ENCODE peak calls at places on chromosomes 1 and 21, in six cellular contexts. S is fibroblast of the aortic adventitia, P is heart left ventricle, Y is DND-41, H is lower leg skin, X is AG04450. E is an unnamed sample.
A peak's percentile ranks its signal among the peaks of the same experiment; 100 is the strongest.

GRCh38 chr1:210841926-210842625 is 291.9 kb downstream of the KCNH1 start:
- DNase-seq in P (no peak), S (no peak), Y (no peak), X (no peak), H (no peak), E (no peak)

GRCh38 chr1:33322109-33322508 is 1.2 kb upstream of the A3GALT2 start:
- DNase-seq in X (no peak), S (no peak), P (no peak), H (no peak), Y (no peak), E (no peak)

GRCh38 chr21:31132574-31133242 is 94.4 kb upstream of the KRTAP19-8 start:
- DNase-seq in Y (peak; percentile 85), S (no peak), P (no peak), X (no peak), H (no peak), E (no peak)

GRCh38 chr21:39593522-39593921 is 19.2 kb upstream of the B3GALT5 start:
- DNase-seq in X (no peak), H (no peak), Y (no peak), P (no peak), S (no peak), E (no peak)

GRCh38 chr1:179269071-179269470 is 24.5 kb upstream of the SOAT1 start:
- DNase-seq in P (no peak), H (no peak), X (no peak), S (no peak), Y (no peak), E (no peak)

GRCh38 chr1:147600119-147601111 is 59.1 kb downstream of the BCL9 start:
- DNase-seq in Y (no peak), S (peak; percentile 28), X (no peak), P (no peak), H (no peak), E (no peak)

GRCh38 chr1:240235521-240236288 is 144.0 kb downstream of the FMN2 start:
- DNase-seq in S (peak; percentile 46), H (no peak), X (no peak), P (no peak), Y (no peak), E (no peak)

GRCh38 chr1:28428012-28428411 is 58.5 kb downstream of the PHACTR4 start:
- DNase-seq in H (no peak), Y (no peak), X (no peak), P (no peak), S (no peak), E (no peak)

GRCh38 chr1:39450956-39451601 is 40.4 kb upstream of the BMP8A start:
- DNase-seq in Y (no peak), S (peak; percentile 38), X (peak; percentile 52), H (no peak), P (no peak), E (no peak)

GRCh38 chr1:80668370-80668769 is 1132.4 kb upstream of the ADGRL2 start:
- DNase-seq in X (no peak), P (no peak), H (no peak), S (no peak), Y (no peak), E (no peak)

GRCh38 chr1:75310067-75310466 is 175.9 kb downstream of the LHX8 start:
- DNase-seq in P (no peak), H (no peak), X (no peak), S (peak; percentile 43), Y (no peak), E (peak; percentile 1)

GRCh38 chr1:115507256-115507589 is 134.5 kb upstream of the VANGL1 start:
- DNase-seq in P (no peak), H (no peak), S (peak; percentile 69), X (no peak), Y (peak; percentile 4), E (peak; percentile 14)

GRCh38 chr1:93000751-93001175 is 39.5 kb upstream of the DIPK1A start:
- DNase-seq in H (no peak), P (no peak), S (no peak), Y (no peak), X (no peak), E (no peak)

GRCh38 chr1:150992626-150993025 is 10.5 kb downstream of the ANXA9 start:
- DNase-seq in P (no peak), S (no peak), Y (no peak), H (no peak), X (no peak), E (no peak)

GRCh38 chr1:215992620-215993019 is 425.5 kb downstream of the KCTD3 start:
- DNase-seq in X (no peak), H (no peak), P (no peak), Y (no peak), S (peak; percentile 28), E (peak; percentile 22)

GRCh38 chr21:46503922-46504539 is 45.3 kb downstream of the DIP2A start:
- DNase-seq in Y (no peak), S (no peak), P (no peak), H (no peak), X (no peak), E (no peak)

GRCh38 chr1:39154553-39155361 is 49.7 kb upstream of the MACF1 start:
- DNase-seq in H (peak; percentile 87), P (peak; percentile 40), X (peak; percentile 71), S (peak; percentile 96), Y (no peak), E (no peak)

GRCh38 chr1:221961532-221962292 is 219.8 kb upstream of the DUSP10 start:
- DNase-seq in H (no peak), Y (peak; percentile 74), S (peak; percentile 44), X (no peak), P (no peak), E (peak; percentile 74)

GRCh38 chr21:8990326-8991087 is 1530.9 kb upstream of the TPTE start:
- DNase-seq in H (peak; percentile 70), X (no peak), P (no peak), Y (no peak), S (no peak), E (peak; percentile 78)

GRCh38 chr1:195717651-195718050 is 890.6 kb downstream of the KCNT2 start:
- DNase-seq in S (peak; percentile 24), X (no peak), H (no peak), Y (no peak), P (no peak), E (no peak)

GRCh38 chr1:10555635-10556429 is 81.1 kb downstream of the PEX14 start:
- DNase-seq in H (no peak), X (no peak), P (no peak), S (no peak), Y (no peak), E (no peak)

GRCh38 chr1:91693542-91693941 is 192.4 kb downstream of the TGFBR3 start:
- DNase-seq in P (peak; percentile 83), X (no peak), H (no peak), Y (no peak), S (peak; percentile 86), E (no peak)

GRCh38 chr1:108828074-108828961 is 28.6 kb downstream of the AKNAD1 start:
- DNase-seq in Y (peak; percentile 77), X (no peak), S (peak; percentile 87), P (peak; percentile 85), H (peak; percentile 96), E (peak; percentile 74)

GRCh38 chr1:153310526-153310925 is 2.2 kb downstream of the PGLYRP3 start:
- DNase-seq in P (no peak), S (no peak), Y (no peak), X (no peak), H (no peak), E (no peak)

GRCh38 chr1:242349636-242350035 is 174.9 kb downstream of the PLD5 start:
- DNase-seq in Y (no peak), H (no peak), X (no peak), S (no peak), P (no peak), E (no peak)
- TF ChIP-seq CTCF in Y (no peak), H (no peak), X (no peak), S (no peak), P (no peak), E (no peak)

DNA sequence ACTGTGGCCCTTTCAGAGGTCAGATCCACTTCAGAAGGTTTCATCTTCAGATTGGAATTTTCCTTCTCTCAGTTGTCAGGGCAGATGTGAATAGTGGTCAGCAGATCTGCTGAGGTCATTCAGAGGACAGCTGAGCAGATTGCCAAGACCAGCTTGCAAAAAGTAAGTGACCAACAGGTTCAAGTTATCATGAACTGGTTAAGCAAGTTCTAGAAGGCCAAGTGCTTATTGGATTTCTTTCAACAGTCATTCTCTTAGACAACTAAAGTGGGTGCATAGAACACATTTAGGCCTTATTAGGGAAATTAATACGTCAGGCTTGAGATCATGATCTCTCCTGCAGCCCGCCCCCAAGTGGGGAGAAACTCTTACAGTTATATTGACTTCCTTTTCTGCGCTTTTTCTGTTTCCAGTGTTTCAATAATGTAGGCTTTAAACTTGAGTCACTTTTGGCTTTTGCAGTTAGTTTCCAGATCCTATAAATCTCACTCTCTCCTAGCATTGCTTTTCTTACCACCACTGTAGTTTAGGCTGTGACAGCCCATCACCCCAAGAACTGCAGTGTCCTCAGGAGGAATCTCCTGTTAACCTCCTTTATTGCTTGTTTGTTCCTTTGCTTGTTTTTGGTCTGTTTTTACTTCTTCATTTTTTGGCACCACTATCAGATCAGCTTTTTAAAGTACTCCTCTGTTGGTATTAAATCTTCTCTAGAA is 96.4 kb downstream of the C1orf21 start:
- DNase-seq in S (peak; percentile 78), P (peak; percentile 57), X (peak; percentile 55), Y (no peak), H (no peak), E (peak; percentile 62)
- TF ChIP-seq CTCF in S (peak; percentile 24), P (no peak), X (peak; percentile 6), Y (no peak), H (no peak), E (peak; percentile 39)

DNA sequence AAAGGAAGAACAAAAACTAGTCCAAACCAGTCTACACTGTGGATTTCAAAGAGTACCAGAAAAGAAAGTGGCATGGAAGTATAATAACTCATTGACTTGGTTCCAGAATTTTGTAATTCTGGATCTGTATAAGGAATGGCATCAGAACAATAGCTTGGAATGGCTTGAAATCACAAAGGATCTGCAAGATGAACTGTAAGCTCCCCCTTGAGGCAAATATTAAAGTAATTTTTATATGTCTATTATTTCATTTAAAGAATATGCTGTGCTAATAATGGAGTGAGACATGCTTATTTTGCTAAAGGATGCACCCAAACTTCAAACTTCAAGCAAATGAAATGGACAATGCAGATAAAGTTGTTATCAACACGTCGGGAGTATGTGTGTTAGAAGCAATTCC is 21.3 kb downstream of the CHODL start:
- DNase-seq in P (no peak), Y (no peak), S (no peak), X (no peak), H (no peak), E (no peak)
- TF ChIP-seq CTCF in P (peak; percentile 22), Y (no peak), S (no peak), X (no peak), H (no peak), E (no peak)

GRCh38 chr21:42974832-42975820 is 764 bp downstream of the PKNOX1 start:
- DNase-seq in S (peak; percentile 56), X (no peak), P (peak; percentile 77), Y (peak; percentile 77), H (peak; percentile 93), E (peak; percentile 58)

GRCh38 chr21:42971897-42972275 is 2.5 kb upstream of the PKNOX1 start:
- DNase-seq in P (no peak), X (no peak), S (no peak), Y (no peak), H (no peak), E (no peak)

GRCh38 chr21:42975886-42976608 is 1.7 kb downstream of the PKNOX1 start:
- DNase-seq in H (no peak), X (no peak), Y (no peak), P (no peak), S (peak; percentile 14), E (no peak)

GRCh38 chr21:42973309-42973990 is 912 bp upstream of the PKNOX1 start:
- DNase-seq in X (no peak), P (peak; percentile 29), S (no peak), Y (no peak), H (no peak), E (no peak)

GRCh38 chr21:42973991-42974831 is at the start of gene PKNOX1:
- DNase-seq in H (peak; percentile 100), P (peak; percentile 99), Y (peak; percentile 99), X (peak; percentile 97), S (peak; percentile 98), E (peak; percentile 97)
- TF ChIP-seq CTCF in H (no peak), P (no peak), Y (no peak), X (no peak), S (peak; percentile 4), E (no peak)

E was measured in Calu3.